ENCODE peak calls at places on chromosomes 12 and 14, in four cellular contexts. A, L, W and E are unnamed samples. For H3K4me1, the result is how much of the 10 kb centered on the place peaks cover.

GRCh38 chr14:100383727-100384158 is 60.6 kb downstream of the SLC25A47 start:
- DNase-seq in A (peak), W (no peak), L (peak), E (peak)

GRCh38 chr14:38208825-38209562 is 1.3 kb downstream of the SSTR1 start:
- DNase-seq in W (no peak), A (peak), L (peak), E (peak)

GRCh38 chr14:99237288-99237687 is 34.7 kb downstream of the BCL11B start:
- DNase-seq in A (no peak), W (no peak), L (no peak), E (no peak)

GRCh38 chr14:103688441-103688840 is 26.8 kb downstream of the XRCC3 start:
- DNase-seq in W (no peak), A (no peak), L (no peak), E (no peak)

GRCh38 chr12:44375694-44376093 is 500.4 kb downstream of the NELL2 start:
- DNase-seq in W (no peak), A (no peak), L (no peak), E (no peak)

GRCh38 chr12:75660107-75660530 is 148.7 kb upstream of the KRR1 start:
- DNase-seq in L (no peak), W (no peak), A (no peak), E (no peak)

GRCh38 chr14:68672609-68673285 is 120.1 kb downstream of the ZFP36L1 start:
- DNase-seq in L (no peak), W (no peak), A (no peak), E (no peak)

GRCh38 chr14:23580152-23580926 is 1.7 kb upstream of the JPH4 start:
- DNase-seq in A (no peak), L (peak), W (no peak), E (no peak)

GRCh38 chr12:25615119-25615518 is 62.0 kb upstream of the LMNTD1 start:
- DNase-seq in L (no peak), A (peak), W (no peak), E (no peak)

GRCh38 chr12:132872975-132873421 is 14.4 kb downstream of the CHFR start:
- DNase-seq in L (no peak), A (no peak), W (peak), E (no peak)

GRCh38 chr12:47736877-47737676 is 11.8 kb upstream of the ENDOU start:
- DNase-seq in A (peak), L (no peak), W (no peak), E (no peak)

GRCh38 chr12:117236456-117237001 is 46.3 kb upstream of the FBXO21 start:
- DNase-seq in W (no peak), A (peak), L (peak), E (peak)

GRCh38 chr14:95206534-95206933 is 49.2 kb upstream of the DICER1 start:
- DNase-seq in A (peak), W (no peak), L (no peak), E (no peak)

GRCh38 chr14:40574780-40575179 is 1031.9 kb upstream of the LRFN5 start:
- DNase-seq in L (no peak), W (no peak), A (no peak), E (no peak)

GRCh38 chr12:5073838-5074237 is 30.2 kb downstream of the KCNA5 start:
- DNase-seq in L (no peak), A (peak), W (no peak), E (no peak)

GRCh38 chr12:57904426-57904825 is 36.9 kb upstream of the ATP23 start:
- DNase-seq in A (no peak), L (no peak), W (no peak), E (no peak)

GRCh38 chr12:27226319-27226984 is 17.6 kb upstream of the STK38L start:
- DNase-seq in A (no peak), W (no peak), L (no peak), E (no peak)

GRCh38 chr14:77045570-77045890 is 17.0 kb upstream of the IRF2BPL start:
- DNase-seq in L (no peak), A (no peak), W (no peak), E (no peak)

GRCh38 chr12:121532503-121533390 is 48.1 kb downstream of the KDM2B start:
- DNase-seq in L (peak), A (peak), W (no peak), E (no peak)

GRCh38 chr12:131456301-131457027 is 254.4 kb upstream of the SFSWAP start:
- DNase-seq in L (peak), W (no peak), A (no peak), E (no peak)

GRCh38 chr14:99791476-99792283 is 1.5 kb upstream of the EML1 start:
- DNase-seq in L (no peak), A (peak), W (no peak), E (no peak)

GRCh38 chr14:68191567-68192321 is 372.2 kb downstream of the RAD51B start:
- DNase-seq in W (no peak), A (peak), L (no peak), E (peak)

GRCh38 chr14:68027276-68027675 is 207.7 kb downstream of the RAD51B start:
- DNase-seq in A (peak), W (no peak), L (no peak), E (no peak)

GRCh38 chr12:31874961-31875608 is 84.1 kb upstream of the RESF1 start:
- DNase-seq in L (peak), W (no peak), A (peak), E (no peak)

GRCh38 chr12:9347328-9348127 is 139.3 kb upstream of the PZP start:
- DNase-seq in L (no peak), A (peak), W (no peak), E (no peak)

DNA sequence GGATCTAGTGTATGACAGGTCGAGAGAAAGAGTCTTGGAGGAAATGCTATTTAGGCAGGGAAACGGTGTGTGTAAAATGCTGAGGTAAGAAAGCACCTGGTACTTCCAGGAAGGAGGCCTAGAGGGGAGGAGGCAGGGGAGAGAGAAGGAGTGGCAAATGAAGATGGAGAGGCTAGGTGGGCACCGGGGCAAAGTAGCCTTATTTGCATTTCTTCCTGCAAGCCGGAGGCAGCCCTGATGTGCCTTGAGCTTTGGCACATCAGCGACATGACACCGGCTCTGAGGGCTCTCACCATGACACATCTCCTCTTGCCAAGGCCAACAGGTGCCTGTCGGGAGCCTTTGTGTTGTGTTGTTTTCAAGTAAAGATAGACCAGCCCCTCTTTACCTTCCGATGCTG is 61.6 kb downstream of the CPM start:
- DNase-seq in L (no peak), W (no peak), A (no peak), E (no peak)
- TF ChIP-seq CTCF in L (no peak), W (no peak), A (no peak), E (no peak)

DNA sequence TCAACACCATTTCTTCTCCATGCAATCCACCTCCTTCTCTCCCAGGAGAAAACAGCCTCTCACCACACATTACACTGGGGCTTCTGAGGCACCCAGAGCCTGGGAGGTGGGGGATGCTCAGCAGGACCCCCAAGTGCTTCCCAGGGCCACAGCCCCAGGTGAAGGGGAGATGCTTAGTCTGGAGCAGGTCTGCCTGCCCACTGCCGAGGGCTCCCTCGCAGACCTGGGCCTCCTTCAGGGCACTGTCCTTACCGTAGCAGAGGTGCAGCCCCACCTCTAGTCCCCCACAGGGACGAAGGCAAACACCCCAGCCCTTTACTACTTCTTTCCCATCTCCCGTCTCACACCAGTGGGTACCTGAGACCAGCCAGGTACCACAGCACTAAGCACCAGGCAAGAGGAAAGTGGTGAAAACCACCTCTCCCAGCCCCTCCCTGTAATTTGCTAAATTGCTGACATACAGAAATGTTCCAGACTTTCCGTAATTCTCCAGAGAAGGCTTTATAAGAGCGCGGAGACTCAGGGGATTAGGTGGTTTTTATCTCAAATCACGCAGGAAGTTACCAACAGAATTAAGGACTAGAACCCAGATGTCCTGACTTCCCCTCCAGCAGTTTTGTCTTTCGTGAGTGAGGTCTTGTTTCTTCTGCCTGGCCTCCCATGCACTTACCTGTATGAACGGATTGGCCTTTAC is 59.0 kb downstream of the PLEKHG3 start:
- DNase-seq in L (no peak), W (no peak), A (no peak), E (no peak)
- H3K4me1 ChIP-seq in L (under half), W (under half), A (under half), E (under half)

DNA sequence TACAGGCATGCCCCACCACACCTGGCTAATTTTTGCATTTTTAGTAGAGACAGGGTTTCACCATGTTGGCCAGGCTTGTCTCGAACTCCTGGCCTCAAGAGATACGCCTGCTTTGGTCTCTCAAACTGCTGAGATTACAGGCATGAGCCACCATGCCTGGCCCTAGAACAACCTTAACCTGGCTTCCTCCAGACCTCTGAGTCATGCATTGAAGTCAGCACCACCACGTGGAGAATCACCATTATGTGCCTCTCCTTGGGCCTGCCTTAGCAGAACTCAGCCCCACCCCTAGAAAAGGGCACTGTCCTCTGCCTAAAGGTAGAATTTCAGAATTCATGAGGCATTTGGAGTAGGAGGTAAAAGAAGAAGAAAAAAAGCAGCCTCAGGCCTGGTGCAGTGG is 49.0 kb downstream of the LIMA1 start:
- DNase-seq in A (no peak), W (no peak), L (no peak), E (no peak)
- TF ChIP-seq CTCF in A (no peak), W (no peak), L (no peak), E (no peak)

GRCh38 chr12:10364839-10365681 is 24.8 kb downstream of the KLRK1 start:
- DNase-seq in L (no peak), W (peak), A (peak), E (peak)
- H3K4me1 ChIP-seq in L (under half), W (under half), A (under half), E (half or more)

GRCh38 chr12:71220295-71220694 is 62.5 kb upstream of the TSPAN8 start:
- DNase-seq in A (no peak), W (no peak), L (no peak), E (no peak)

GRCh38 chr12:71219224-71219623 is 61.4 kb upstream of the TSPAN8 start:
- DNase-seq in A (no peak), L (no peak), W (no peak), E (no peak)

GRCh38 chr12:71214511-71215285 is 56.9 kb upstream of the TSPAN8 start:
- DNase-seq in L (no peak), W (no peak), A (no peak), E (peak)

GRCh38 chr12:71216725-71217579 is 59.2 kb upstream of the TSPAN8 start:
- DNase-seq in A (peak), L (no peak), W (no peak), E (peak)
- TF ChIP-seq CTCF in A (peak), L (no peak), W (peak), E (peak)